ENCODE peak calls at places on chromosomes 5 and 9, in five cellular contexts. One of them, this sample, is unnamed.
A peak's percentile ranks its signal among the peaks of the same experiment; 100 is the strongest.

GRCh38 chr9:69351227-69351626 is 26.2 kb downstream of the ENTREP1 start:
- DNase-seq in H9: no peak
- DNase-seq in neuronal stem cell: no peak
- DNase-seq in mesendoderm: no peak
- DNase-seq in IMR-90: no peak
- DNase-seq in this sample: no peak

GRCh38 chr5:31361234-31361633 is 167.7 kb downstream of the CDH6 start:
- DNase-seq in neuronal stem cell: no peak
- DNase-seq in H9: no peak
- DNase-seq in mesendoderm: no peak
- DNase-seq in IMR-90: peak; percentile 76
- DNase-seq in this sample: no peak

GRCh38 chr9:133609311-133610098 is at the start of gene FAM163B:
- DNase-seq in IMR-90: peak; percentile 22
- DNase-seq in H9: peak; percentile 72
- DNase-seq in neuronal stem cell: peak; percentile 81
- DNase-seq in mesendoderm: peak; percentile 67
- DNase-seq in this sample: peak; percentile 58

GRCh38 chr5:69334793-69335268 is 2.2 kb upstream of the CCDC125 start:
- DNase-seq in neuronal stem cell: peak; percentile 68
- DNase-seq in H9: peak; percentile 87
- DNase-seq in mesendoderm: peak; percentile 87
- DNase-seq in IMR-90: peak; percentile 76
- DNase-seq in this sample: peak; percentile 76

GRCh38 chr5:170591055-170591454 is 87.2 kb downstream of the KCNIP1 start:
- DNase-seq in H9: no peak
- DNase-seq in mesendoderm: no peak
- DNase-seq in neuronal stem cell: no peak
- DNase-seq in IMR-90: no peak
- DNase-seq in this sample: no peak

GRCh38 chr9:128920381-128921058 is at the start of gene PHYHD1:
- DNase-seq in IMR-90: peak; percentile 61
- DNase-seq in H9: no peak
- DNase-seq in mesendoderm: no peak
- DNase-seq in neuronal stem cell: no peak
- DNase-seq in this sample: peak; percentile 29

GRCh38 chr5:40223884-40224402 is 455.8 kb upstream of the PTGER4 start:
- DNase-seq in H9: no peak
- DNase-seq in mesendoderm: no peak
- DNase-seq in neuronal stem cell: no peak
- DNase-seq in IMR-90: peak; percentile 96
- DNase-seq in this sample: peak; percentile 73

GRCh38 chr5:20367178-20367577 is 379.2 kb upstream of the CDH18 start:
- DNase-seq in mesendoderm: no peak
- DNase-seq in neuronal stem cell: no peak
- DNase-seq in H9: no peak
- DNase-seq in IMR-90: no peak
- DNase-seq in this sample: no peak

GRCh38 chr5:78753093-78753531 is 104.5 kb upstream of the LHFPL2 start:
- DNase-seq in H9: no peak
- DNase-seq in mesendoderm: no peak
- DNase-seq in neuronal stem cell: no peak
- DNase-seq in IMR-90: peak; percentile 68
- DNase-seq in this sample: peak; percentile 45

GRCh38 chr9:122202099-122202498 is 26.7 kb downstream of the LHX6 start:
- DNase-seq in mesendoderm: no peak
- DNase-seq in H9: no peak
- DNase-seq in IMR-90: no peak
- DNase-seq in neuronal stem cell: no peak
- DNase-seq in this sample: no peak

GRCh38 chr5:109455598-109456096 is 45.9 kb upstream of the PJA2 start:
- DNase-seq in mesendoderm: no peak
- DNase-seq in H9: no peak
- DNase-seq in neuronal stem cell: no peak
- DNase-seq in IMR-90: peak; percentile 98
- DNase-seq in this sample: peak; percentile 100

GRCh38 chr5:120447706-120448239 is 16.3 kb upstream of the PRR16 start:
- DNase-seq in H9: no peak
- DNase-seq in neuronal stem cell: no peak
- DNase-seq in mesendoderm: peak; percentile 23
- DNase-seq in IMR-90: peak; percentile 41
- DNase-seq in this sample: peak; percentile 52

GRCh38 chr5:100799166-100799565 is 103.9 kb downstream of the ST8SIA4 start:
- DNase-seq in mesendoderm: no peak
- DNase-seq in neuronal stem cell: no peak
- DNase-seq in H9: no peak
- DNase-seq in IMR-90: no peak
- DNase-seq in this sample: no peak

GRCh38 chr9:90815183-90815943 is 13.7 kb downstream of the SYK start:
- DNase-seq in mesendoderm: peak; percentile 10
- DNase-seq in H9: no peak
- DNase-seq in neuronal stem cell: no peak
- DNase-seq in IMR-90: peak; percentile 2
- DNase-seq in this sample: peak; percentile 86

GRCh38 chr9:136204838-136205706 is at the start of gene LHX3:
- DNase-seq in neuronal stem cell: peak; percentile 70
- DNase-seq in H9: peak; percentile 69
- DNase-seq in mesendoderm: no peak
- DNase-seq in IMR-90: no peak
- DNase-seq in this sample: peak; percentile 32

GRCh38 chr9:110111868-110112267 is 96.1 kb downstream of the C9orf152 start:
- DNase-seq in H9: no peak
- DNase-seq in IMR-90: no peak
- DNase-seq in neuronal stem cell: no peak
- DNase-seq in mesendoderm: peak; percentile 72
- DNase-seq in this sample: no peak
- H2BK120ac ChIP-seq in H9: no peak overlapping the region
- H2BK120ac ChIP-seq in IMR-90: no peak overlapping the region
- H2BK120ac ChIP-seq in neuronal stem cell: no peak overlapping the region
- H2BK120ac ChIP-seq in mesendoderm: no peak overlapping the region
- H2BK120ac ChIP-seq in this sample: no peak overlapping the region

GRCh38 chr5:107687404-107687803 is 16.7 kb upstream of the EFNA5 start:
- DNase-seq in mesendoderm: no peak
- DNase-seq in IMR-90: no peak
- DNase-seq in H9: no peak
- DNase-seq in neuronal stem cell: no peak
- DNase-seq in this sample: no peak

GRCh38 chr5:107687937-107688336 is 17.2 kb upstream of the EFNA5 start:
- DNase-seq in mesendoderm: no peak
- DNase-seq in neuronal stem cell: no peak
- DNase-seq in H9: no peak
- DNase-seq in IMR-90: no peak
- DNase-seq in this sample: no peak

GRCh38 chr5:107680799-107681198 is 10.1 kb upstream of the EFNA5 start:
- DNase-seq in mesendoderm: no peak
- DNase-seq in neuronal stem cell: no peak
- DNase-seq in H9: no peak
- DNase-seq in IMR-90: no peak
- DNase-seq in this sample: no peak

GRCh38 chr5:107680099-107680498 is 9.4 kb upstream of the EFNA5 start:
- DNase-seq in H9: no peak
- DNase-seq in neuronal stem cell: no peak
- DNase-seq in mesendoderm: no peak
- DNase-seq in IMR-90: no peak
- DNase-seq in this sample: no peak

DNA sequence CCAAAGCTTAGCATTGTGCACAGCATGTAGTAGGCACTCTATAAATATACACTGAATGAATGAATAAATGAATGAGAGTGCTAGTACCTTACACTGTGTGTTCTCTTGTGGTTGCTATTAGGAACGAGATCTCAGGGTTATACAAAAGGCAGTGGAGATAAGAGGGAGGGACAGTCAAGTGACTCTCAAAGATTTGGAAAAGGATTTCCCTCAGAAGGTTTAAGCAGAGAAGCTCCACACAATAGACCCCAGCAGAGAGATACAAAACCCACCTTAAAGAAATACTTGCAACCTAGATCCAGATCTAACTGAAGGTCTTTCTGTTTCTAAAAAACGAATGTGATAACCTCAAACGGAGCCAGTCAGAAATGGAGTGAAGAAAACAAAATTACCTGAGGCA is 11.8 kb upstream of the EFNA5 start:
- DNase-seq in H9: no peak
- DNase-seq in neuronal stem cell: no peak
- DNase-seq in IMR-90: no peak
- DNase-seq in mesendoderm: no peak
- DNase-seq in this sample: no peak
- H2BK120ac ChIP-seq in H9: no peak overlapping the region
- H2BK120ac ChIP-seq in neuronal stem cell: no peak overlapping the region
- H2BK120ac ChIP-seq in IMR-90: no peak overlapping the region
- H2BK120ac ChIP-seq in mesendoderm: no peak overlapping the region
- H2BK120ac ChIP-seq in this sample: no peak overlapping the region

DNA sequence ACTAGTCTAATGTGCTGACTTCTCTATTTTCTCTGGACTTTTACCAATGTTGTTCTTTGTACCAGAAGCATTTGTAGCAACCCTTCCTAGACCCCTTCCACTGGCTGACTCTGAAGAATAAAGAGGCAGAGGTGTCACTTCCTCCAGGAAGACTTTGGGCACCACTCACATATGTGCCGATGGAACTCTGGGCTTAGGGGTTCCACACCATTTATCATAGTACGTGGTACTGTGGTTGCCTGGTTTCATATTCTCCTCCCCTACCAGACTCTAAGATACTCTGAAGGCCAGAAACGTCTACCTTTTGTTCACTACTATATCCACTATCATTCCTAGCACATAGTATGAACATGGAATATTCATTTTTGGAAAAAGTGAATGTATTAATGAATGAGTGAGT is 88.0 kb downstream of the BNC2 start:
- DNase-seq in H9: no peak
- DNase-seq in mesendoderm: no peak
- DNase-seq in neuronal stem cell: no peak
- DNase-seq in IMR-90: no peak
- DNase-seq in this sample: no peak
- H2BK120ac ChIP-seq in H9: no peak overlapping the region
- H2BK120ac ChIP-seq in mesendoderm: no peak overlapping the region
- H2BK120ac ChIP-seq in neuronal stem cell: no peak overlapping the region
- H2BK120ac ChIP-seq in IMR-90: no peak overlapping the region
- H2BK120ac ChIP-seq in this sample: no peak overlapping the region

GRCh38 chr5:62790348-62790747 is 211.7 kb downstream of the LRRC70 start:
- DNase-seq in mesendoderm: no peak
- DNase-seq in H9: no peak
- DNase-seq in IMR-90: peak; percentile 2
- DNase-seq in neuronal stem cell: no peak
- DNase-seq in this sample: no peak
- H2BK120ac ChIP-seq in mesendoderm: no peak overlapping the region
- H2BK120ac ChIP-seq in H9: no peak overlapping the region
- H2BK120ac ChIP-seq in IMR-90: no peak overlapping the region
- H2BK120ac ChIP-seq in neuronal stem cell: no peak overlapping the region
- H2BK120ac ChIP-seq in this sample: no peak overlapping the region

GRCh38 chr5:139699352-139699751 is 51.2 kb downstream of the CXXC5 start:
- DNase-seq in H9: no peak
- DNase-seq in IMR-90: no peak
- DNase-seq in neuronal stem cell: no peak
- DNase-seq in mesendoderm: no peak
- DNase-seq in this sample: no peak

GRCh38 chr5:139695183-139695573 is 47.0 kb downstream of the CXXC5 start:
- DNase-seq in mesendoderm: no peak
- DNase-seq in IMR-90: no peak
- DNase-seq in H9: no peak
- DNase-seq in neuronal stem cell: no peak
- DNase-seq in this sample: no peak

GRCh38 chr5:139698461-139699146 is 50.5 kb downstream of the CXXC5 start:
- DNase-seq in neuronal stem cell: peak; percentile 76
- DNase-seq in H9: peak; percentile 94
- DNase-seq in IMR-90: peak; percentile 74
- DNase-seq in mesendoderm: peak; percentile 98
- DNase-seq in this sample: peak; percentile 87

GRCh38 chr5:139696167-139696893 is 48.2 kb downstream of the CXXC5 start:
- DNase-seq in neuronal stem cell: no peak
- DNase-seq in mesendoderm: no peak
- DNase-seq in H9: peak; percentile 42
- DNase-seq in IMR-90: no peak
- DNase-seq in this sample: no peak

DNA sequence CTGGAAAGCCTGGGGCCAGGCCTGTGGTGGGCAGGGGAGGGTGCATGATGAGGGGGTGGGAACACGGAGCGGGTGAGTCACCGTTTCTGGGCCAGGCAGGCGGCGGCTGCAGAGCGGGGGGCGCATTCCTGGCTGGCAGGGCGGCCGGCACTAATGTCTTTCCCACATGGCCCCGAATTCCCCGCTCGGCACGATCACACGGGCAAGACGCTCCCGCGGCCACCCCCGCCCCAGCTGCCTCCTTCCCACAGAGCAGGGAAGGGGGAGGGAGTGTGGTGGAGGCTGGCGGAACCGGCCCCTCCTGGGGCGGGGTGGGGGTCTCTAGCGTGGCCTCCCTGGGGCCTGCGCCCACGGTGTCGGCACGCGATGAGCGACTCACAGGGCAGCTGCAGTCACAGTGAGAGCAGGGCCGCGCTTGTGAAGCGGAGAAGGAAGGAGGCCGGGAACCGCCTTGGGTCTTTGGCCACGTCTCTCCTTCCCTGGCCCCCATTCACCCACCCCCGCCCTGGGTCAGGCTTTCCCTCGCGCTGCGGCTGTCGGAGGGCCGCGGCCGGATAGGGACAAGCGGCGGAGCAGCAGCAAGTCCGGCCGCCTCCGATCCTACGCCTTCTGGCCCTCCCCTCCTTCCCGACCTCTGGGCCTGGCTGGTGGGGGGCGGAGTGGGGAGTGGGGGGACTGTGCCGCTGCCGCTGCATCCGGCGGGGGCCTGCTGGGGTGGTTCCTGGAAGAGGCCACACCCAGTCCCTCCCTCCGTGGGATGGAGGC is 48.9 kb downstream of the CXXC5 start:
- DNase-seq in neuronal stem cell: no peak
- DNase-seq in IMR-90: peak; percentile 91
- DNase-seq in H9: peak; percentile 85
- DNase-seq in mesendoderm: peak; percentile 96
- DNase-seq in this sample: peak; percentile 97
- H2BK120ac ChIP-seq in neuronal stem cell: no peak overlapping the region
- H2BK120ac ChIP-seq in IMR-90: peak overlapping the region; percentile 94
- H2BK120ac ChIP-seq in H9: no peak overlapping the region
- H2BK120ac ChIP-seq in mesendoderm: peak overlapping the region; percentile 66
- H2BK120ac ChIP-seq in this sample: peak overlapping the region; percentile 99

This sample was measured in mesenchymal stem cell.